ENCODE peak calls at places on chromosomes 3 and 15, in four cellular contexts. P is brain microvascular endothelial cell, D is body of pancreas, R is RWPE1. K is an unnamed sample.
A peak's percentile ranks its signal among the peaks of the same experiment; 100 is the strongest.

GRCh38 chr15:72116680-72117447 is 1.1 kb downstream of the MYO9A start:
- DNase-seq in R (peak; percentile 25), P (peak; percentile 28), D (peak; percentile 38), K (peak; percentile 8)

GRCh38 chr3:36993326-36994283 is at the start of gene MLH1:
- DNase-seq in R (peak; percentile 89), P (peak; percentile 100), D (peak; percentile 95), K (peak; percentile 100)

GRCh38 chr15:64896371-64897069 is 15.2 kb upstream of the ANKDD1A start:
- DNase-seq in D (no peak), P (no peak), R (no peak), K (no peak)

GRCh38 chr3:127735767-127736693 is 63.3 kb downstream of the ABTB1 start:
- DNase-seq in R (peak; percentile 46), D (peak; percentile 23), P (peak; percentile 72), K (peak; percentile 26)

GRCh38 chr15:90004252-90004651 is 3.1 kb downstream of the ZNF710 start:
- DNase-seq in R (no peak), P (peak; percentile 7), D (peak; percentile 20), K (no peak)

GRCh38 chr3:185187391-185187790 is 34.5 kb upstream of the C3orf70 start:
- DNase-seq in R (no peak), P (no peak), D (no peak), K (no peak)

GRCh38 chr3:66386011-66386924 is 114.6 kb downstream of the LRIG1 start:
- DNase-seq in R (no peak), D (no peak), P (no peak), K (no peak)

GRCh38 chr3:48546203-48546829 is 10.3 kb downstream of the PFKFB4 start:
- DNase-seq in R (no peak), P (no peak), D (no peak), K (no peak)

GRCh38 chr15:70379134-70379533 is 281.4 kb upstream of the TLE3 start:
- DNase-seq in P (no peak), R (no peak), D (no peak), K (no peak)

DNA sequence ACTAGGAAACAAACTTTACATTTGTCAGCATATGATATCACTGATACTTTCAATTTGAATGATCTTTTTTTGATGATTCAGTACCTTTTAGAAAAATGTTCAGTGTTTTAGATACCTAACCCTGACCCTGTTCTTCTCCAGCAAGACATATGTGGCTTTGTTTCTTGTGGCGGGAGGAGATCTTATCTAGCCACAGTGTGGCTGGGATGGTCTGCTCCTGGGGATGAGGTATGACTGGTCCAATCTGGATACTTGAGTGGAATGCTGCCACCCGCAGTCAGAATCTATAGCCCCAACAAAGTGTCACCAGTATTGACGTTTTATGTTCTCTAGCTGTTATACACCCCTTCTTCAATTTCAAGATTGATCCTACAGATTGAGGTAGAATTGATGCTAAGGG is 439.0 kb upstream of the GOLIM4 start:
- DNase-seq in P (no peak), R (no peak), D (no peak), K (no peak)
- TF ChIP-seq CTCF in P (no peak), R (no peak), D (no peak), K (no peak)

DNA sequence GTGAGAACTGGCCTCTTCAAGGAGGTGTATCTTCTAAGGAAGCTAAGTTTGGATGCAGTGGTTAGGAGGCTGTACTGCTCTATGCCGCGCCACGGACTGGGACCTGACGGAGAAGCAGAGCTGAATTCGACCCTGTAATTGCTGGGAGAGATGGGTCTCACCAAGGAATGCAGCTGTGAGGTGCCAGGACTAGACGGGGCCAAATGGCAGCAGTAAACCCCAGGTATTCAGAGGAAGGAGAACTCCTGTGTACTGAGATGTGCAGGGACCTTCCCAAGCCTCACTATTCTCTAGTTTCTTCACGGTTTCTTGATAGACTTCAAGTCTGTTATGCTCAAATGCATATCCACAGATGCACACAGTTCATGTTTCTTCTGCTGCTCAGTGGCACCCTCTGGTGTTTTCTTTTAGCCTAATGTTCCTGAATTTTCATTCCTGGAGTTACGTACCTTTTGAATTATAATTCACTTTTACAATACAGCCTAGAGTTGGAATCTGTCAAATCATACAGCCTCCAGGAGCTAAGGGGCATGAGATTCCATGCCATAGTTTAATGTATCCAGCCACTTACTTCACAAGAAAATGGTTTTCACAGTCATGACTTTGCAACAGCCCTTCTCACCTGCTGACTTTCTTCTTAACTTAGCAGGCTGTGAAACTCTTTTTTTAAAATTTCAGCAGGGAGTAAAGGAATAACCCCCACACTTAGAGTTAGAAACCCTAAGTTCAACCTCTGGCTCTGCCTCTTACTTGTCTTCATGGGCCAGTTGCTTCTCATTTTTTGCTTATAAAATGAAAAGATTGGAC is 61.8 kb downstream of the GLDN start:
- DNase-seq in P (peak; percentile 60), R (no peak), D (no peak), K (no peak)
- TF ChIP-seq CTCF in P (peak; percentile 73), R (peak; percentile 52), D (peak; percentile 48), K (peak; percentile 71)

GRCh38 chr3:179769411-179770247 is 116.8 kb downstream of the USP13 start:
- DNase-seq in D (peak; percentile 22), R (no peak), P (no peak), K (no peak)

GRCh38 chr3:179765396-179765795 is 112.6 kb downstream of the USP13 start:
- DNase-seq in P (no peak), D (no peak), R (no peak), K (no peak)

GRCh38 chr3:179766416-179767133 is 113.7 kb downstream of the USP13 start:
- DNase-seq in P (no peak), D (no peak), R (no peak), K (no peak)

GRCh38 chr3:179771797-179772196 is 119.0 kb downstream of the USP13 start:
- DNase-seq in D (no peak), R (no peak), P (no peak), K (no peak)

GRCh38 chr3:179768080-179768479 is 115.2 kb downstream of the USP13 start:
- DNase-seq in D (peak; percentile 51), R (peak; percentile 64), P (peak; percentile 57), K (peak; percentile 34)
- TF ChIP-seq CTCF in D (peak; percentile 34), R (peak; percentile 34), P (peak; percentile 84), K (peak; percentile 74)

DNA sequence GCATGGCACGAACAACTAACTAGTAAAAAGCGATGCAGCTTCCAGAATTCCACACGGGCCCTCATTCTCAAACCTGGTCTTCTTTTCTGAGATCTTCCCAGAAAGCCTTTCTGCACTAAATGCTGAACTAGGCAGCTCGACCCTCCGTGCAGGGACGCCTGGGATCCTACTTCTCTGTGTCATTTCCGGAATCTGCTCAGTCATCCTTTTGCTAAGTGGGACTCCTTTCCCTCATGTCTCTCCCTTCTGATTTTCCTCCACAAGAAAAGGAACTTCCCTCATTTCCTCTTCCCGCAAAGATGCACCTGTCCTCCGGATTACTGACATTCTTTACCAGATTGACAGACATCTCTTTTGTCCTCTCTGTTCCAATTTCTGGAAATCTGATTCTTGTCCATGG is 9.2 kb upstream of the HES1 start:
- DNase-seq in D (no peak), P (no peak), R (no peak), K (no peak)
- TF ChIP-seq CTCF in D (no peak), P (no peak), R (no peak), K (no peak)

GRCh38 chr3:44918087-44918486 is 43.7 kb downstream of the TGM4 start:
- DNase-seq in D (no peak), R (no peak), P (no peak), K (no peak)

GRCh38 chr3:44915702-44916438 is 41.5 kb downstream of the TGM4 start:
- DNase-seq in P (no peak), R (no peak), D (no peak), K (no peak)

GRCh38 chr3:44918581-44918980 is 44.2 kb downstream of the TGM4 start:
- DNase-seq in P (no peak), D (no peak), R (no peak), K (no peak)

GRCh38 chr3:44913868-44914468 is 39.6 kb downstream of the TGM4 start:
- DNase-seq in D (peak; percentile 82), R (peak; percentile 67), P (peak; percentile 56), K (peak; percentile 37)

DNA sequence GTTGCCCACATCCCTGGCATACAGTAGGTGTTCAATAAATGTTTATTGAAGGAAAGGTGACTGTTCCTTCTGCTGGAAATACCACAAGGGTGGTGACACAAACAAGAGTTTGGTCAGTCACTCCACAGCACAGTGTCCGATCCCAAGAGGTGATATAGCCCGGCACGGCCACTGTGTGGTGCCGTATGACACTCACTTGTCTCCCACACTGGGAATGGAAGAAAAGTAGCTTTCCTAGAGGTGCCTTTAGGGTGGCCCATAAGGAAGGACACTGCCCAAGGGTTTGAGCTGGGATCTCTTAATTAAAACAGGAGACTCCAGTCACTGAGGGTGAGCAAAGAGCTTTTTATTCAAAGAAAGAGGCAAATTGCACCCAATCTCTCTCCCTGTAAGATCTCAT is 40.5 kb downstream of the TGM4 start:
- DNase-seq in R (peak; percentile 34), D (no peak), P (no peak), K (no peak)
- TF ChIP-seq CTCF in R (no peak), D (no peak), P (peak; percentile 60), K (peak; percentile 65)

GRCh38 chr15:68646156-68646555 is 67.4 kb downstream of the CORO2B start:
- DNase-seq in D (no peak), P (no peak), R (no peak), K (no peak)

GRCh38 chr15:68643216-68643830 is 64.5 kb downstream of the CORO2B start:
- DNase-seq in P (no peak), D (no peak), R (no peak), K (no peak)

GRCh38 chr15:68642491-68642845 is 63.7 kb downstream of the CORO2B start:
- DNase-seq in R (no peak), P (no peak), D (no peak), K (no peak)

GRCh38 chr15:68644996-68645395 is 66.2 kb downstream of the CORO2B start:
- DNase-seq in R (no peak), D (no peak), P (no peak), K (no peak)

GRCh38 chr15:68644088-68644904 is 65.5 kb downstream of the CORO2B start:
- DNase-seq in P (peak; percentile 64), R (no peak), D (no peak), K (peak; percentile 72)
- TF ChIP-seq CTCF in P (peak; percentile 34), R (no peak), D (no peak), K (no peak)

DNA sequence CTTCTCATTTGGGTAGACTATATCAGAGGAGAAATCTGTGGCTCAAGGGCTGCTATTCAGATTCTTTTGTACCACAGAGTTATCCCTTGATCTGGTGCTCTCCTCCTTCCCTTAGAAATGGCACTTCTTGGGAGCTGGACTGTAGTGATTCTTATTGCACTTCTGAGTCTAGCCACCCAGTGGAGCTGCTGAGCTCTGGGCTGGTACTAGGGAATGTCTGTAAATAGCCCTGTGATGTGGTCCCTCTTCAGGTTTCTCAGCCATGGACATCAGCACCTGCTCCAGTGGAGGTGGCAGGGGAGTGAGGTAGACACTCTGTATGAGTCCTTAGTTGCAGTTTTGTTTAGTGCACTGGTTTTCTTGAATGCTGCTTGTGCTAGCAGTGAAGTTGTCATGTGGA is 1292.6 kb downstream of the SI start:
- DNase-seq in P (peak; percentile 7), D (no peak), R (no peak), K (no peak)
- TF ChIP-seq CTCF in P (peak; percentile 44), D (no peak), R (no peak), K (no peak)

K was measured in foreskin keratinocyte.